ENCODE peak calls at places on chromosomes 3 and 15, in six cellular contexts. I, U, X, S, T and R are unnamed samples.
A peak's percentile ranks its signal among the peaks of the same experiment; 100 is the strongest.

GRCh38 chr15:82093774-82094211 is 48.0 kb upstream of the MEX3B start:
- DNase-seq in S (no peak), I (no peak), T (no peak), U (peak; percentile 97), X (peak; percentile 92), R (no peak)

GRCh38 chr15:66848666-66849392 is 146.8 kb downstream of the SMAD6 start:
- DNase-seq in X (no peak), T (no peak), I (no peak), U (no peak), S (no peak), R (peak; percentile 18)

GRCh38 chr3:12962292-12962691 is 110.9 kb downstream of the IQSEC1 start:
- DNase-seq in X (no peak), U (no peak), I (no peak), T (no peak), S (no peak), R (no peak)

GRCh38 chr15:98657721-98658120 is 9.4 kb downstream of the IGF1R start:
- DNase-seq in U (peak; percentile 61), S (peak; percentile 46), T (no peak), X (no peak), I (no peak), R (no peak)

GRCh38 chr3:1726741-1727140 is 371.9 kb upstream of the CNTN4 start:
- DNase-seq in S (no peak), T (no peak), X (no peak), U (no peak), I (no peak), R (no peak)

GRCh38 chr15:93037341-93038063 is 51.5 kb downstream of the RGMA start:
- DNase-seq in I (no peak), U (no peak), S (no peak), T (no peak), X (peak; percentile 31), R (no peak)

GRCh38 chr3:78632925-78633324 is 1134.9 kb downstream of the ROBO1 start:
- DNase-seq in T (no peak), X (no peak), S (no peak), U (no peak), I (no peak), R (no peak)

GRCh38 chr3:31295150-31295765 is 237.5 kb upstream of the STT3B start:
- DNase-seq in S (no peak), T (peak; percentile 92), U (no peak), X (no peak), I (no peak), R (no peak)

GRCh38 chr3:29614954-29615353 is 334.1 kb downstream of the RBMS3 start:
- DNase-seq in I (no peak), T (no peak), U (no peak), X (no peak), S (no peak), R (no peak)
- H2BK15ac ChIP-seq in I (no peak overlapping the region), T (no peak overlapping the region), U (no peak overlapping the region), X (no peak overlapping the region), S (no peak overlapping the region), R (no peak overlapping the region)

GRCh38 chr15:68997050-68997449 is 17.4 kb upstream of the NOX5 start:
- DNase-seq in U (no peak), X (no peak), I (no peak), T (no peak), S (no peak), R (no peak)
- H2BK15ac ChIP-seq in U (no peak overlapping the region), X (no peak overlapping the region), I (no peak overlapping the region), T (no peak overlapping the region), S (no peak overlapping the region), R (no peak overlapping the region)

GRCh38 chr3:96796101-96796500 is 18.3 kb upstream of the EPHA6 start:
- DNase-seq in X (no peak), T (no peak), S (no peak), I (no peak), U (no peak), R (no peak)
- H2BK15ac ChIP-seq in X (no peak overlapping the region), T (no peak overlapping the region), S (no peak overlapping the region), I (no peak overlapping the region), U (no peak overlapping the region), R (no peak overlapping the region)

DNA sequence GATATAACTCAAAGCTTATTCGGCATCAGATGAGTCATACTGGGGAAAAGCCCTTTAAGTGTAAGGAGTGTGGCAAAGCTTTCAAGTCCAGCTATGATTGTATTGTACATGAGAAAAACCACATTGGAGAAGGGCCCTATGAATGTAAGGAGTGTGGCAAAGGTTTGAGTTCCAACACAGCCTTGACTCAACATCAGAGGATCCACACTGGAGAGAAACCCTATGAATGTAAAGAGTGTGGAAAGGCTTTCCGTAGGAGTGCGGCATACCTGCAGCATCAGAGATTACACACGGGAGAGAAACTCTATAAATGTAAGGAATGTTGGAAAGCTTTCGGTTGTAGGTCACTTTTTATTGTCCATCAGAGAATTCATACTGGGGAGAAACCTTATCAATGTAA is 7.5 kb downstream of the ZNF621 start:
- DNase-seq in I (no peak), X (no peak), U (no peak), T (no peak), S (no peak), R (no peak)
- H2BK15ac ChIP-seq in I (no peak overlapping the region), X (no peak overlapping the region), U (no peak overlapping the region), T (no peak overlapping the region), S (no peak overlapping the region), R (no peak overlapping the region)

DNA sequence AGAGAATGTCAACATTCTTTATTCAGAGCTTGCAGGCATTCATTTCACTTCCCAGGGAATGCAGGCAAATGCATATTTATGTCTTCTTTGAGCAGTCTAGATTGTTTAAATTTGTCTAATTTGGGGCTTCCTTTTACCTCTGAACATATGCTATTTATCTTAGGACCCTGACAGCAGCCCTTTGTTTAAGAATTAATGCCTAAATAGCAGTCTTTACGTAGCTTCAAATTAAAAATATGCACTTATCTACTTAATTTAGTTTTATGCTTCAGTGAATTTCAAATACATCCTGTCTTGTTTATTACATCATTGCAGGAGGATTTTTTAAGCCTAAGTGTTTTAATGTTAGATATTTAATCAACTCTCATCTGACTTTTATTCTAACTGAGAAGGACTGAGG is 630.5 kb upstream of the LMCD1 start:
- DNase-seq in X (no peak), T (no peak), I (no peak), S (no peak), U (no peak), R (no peak)
- H2BK15ac ChIP-seq in X (no peak overlapping the region), T (no peak overlapping the region), I (no peak overlapping the region), S (no peak overlapping the region), U (no peak overlapping the region), R (no peak overlapping the region)

GRCh38 chr3:64414043-64414442 is 188.8 kb upstream of the PRICKLE2 start:
- DNase-seq in I (no peak), S (no peak), X (peak; percentile 74), T (no peak), U (no peak), R (no peak)

GRCh38 chr3:64422932-64423331 is 197.7 kb upstream of the PRICKLE2 start:
- DNase-seq in S (no peak), X (no peak), U (no peak), T (no peak), I (no peak), R (no peak)

GRCh38 chr3:64422192-64422591 is 196.9 kb upstream of the PRICKLE2 start:
- DNase-seq in T (no peak), X (no peak), U (peak; percentile 79), S (no peak), I (no peak), R (no peak)

GRCh38 chr3:64417816-64418215 is 192.6 kb upstream of the PRICKLE2 start:
- DNase-seq in T (peak; percentile 71), I (peak; percentile 76), U (peak; percentile 52), S (no peak), X (peak; percentile 73), R (no peak)
- H2BK15ac ChIP-seq in T (no peak overlapping the region), I (no peak overlapping the region), U (no peak overlapping the region), S (no peak overlapping the region), X (no peak overlapping the region), R (no peak overlapping the region)

DNA sequence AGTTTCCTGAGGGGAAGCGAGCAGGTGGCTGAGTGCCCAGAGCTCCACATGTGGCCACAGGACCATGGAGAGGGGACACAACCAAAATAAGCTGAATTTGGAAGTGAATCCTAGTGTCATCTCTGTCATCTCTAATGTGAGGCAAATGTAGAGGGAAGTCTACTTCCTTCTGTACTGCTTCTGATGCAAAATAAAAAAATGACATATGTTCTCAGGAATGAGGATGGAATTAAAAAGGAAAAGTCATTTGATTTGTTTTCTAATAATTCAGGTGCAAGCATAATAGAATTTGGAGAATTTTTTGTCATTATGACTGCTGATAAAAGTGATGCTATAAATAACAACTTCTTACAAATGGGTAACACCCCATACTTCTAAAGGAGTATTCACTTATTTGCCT is 59.5 kb upstream of the POU1F1 start:
- DNase-seq in S (no peak), T (no peak), I (no peak), U (no peak), X (no peak), R (no peak)
- H2BK15ac ChIP-seq in S (no peak overlapping the region), T (no peak overlapping the region), I (no peak overlapping the region), U (no peak overlapping the region), X (no peak overlapping the region), R (no peak overlapping the region)

GRCh38 chr3:72627276-72627675 is 221.0 kb downstream of the SHQ1 start:
- DNase-seq in T (no peak), S (no peak), X (no peak), U (no peak), I (no peak), R (no peak)
- H2BK15ac ChIP-seq in T (no peak overlapping the region), S (no peak overlapping the region), X (no peak overlapping the region), U (no peak overlapping the region), I (no peak overlapping the region), R (no peak overlapping the region)

DNA sequence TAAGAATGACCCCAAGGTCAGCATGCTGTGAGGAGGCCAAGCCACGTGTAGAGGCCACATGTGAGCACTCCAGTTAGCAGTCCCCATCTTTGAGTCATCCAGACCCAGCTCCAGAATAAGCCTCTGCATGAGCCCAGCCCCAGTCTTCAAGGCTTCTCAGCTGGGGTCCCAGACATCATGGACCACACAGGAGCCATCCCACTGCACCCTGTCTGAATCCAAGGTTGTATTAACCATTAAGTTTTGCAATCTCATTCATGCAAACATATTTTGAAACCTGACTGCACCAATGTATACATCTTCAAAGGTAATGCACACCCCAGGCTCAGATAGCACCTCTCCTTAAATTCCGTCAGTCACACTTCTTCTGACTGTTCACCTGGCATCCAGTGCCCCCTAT is 249.1 kb upstream of the CHRNA7 start:
- DNase-seq in I (no peak), U (no peak), X (no peak), S (no peak), T (no peak), R (no peak)
- H2BK15ac ChIP-seq in I (no peak overlapping the region), U (no peak overlapping the region), X (no peak overlapping the region), S (no peak overlapping the region), T (no peak overlapping the region), R (no peak overlapping the region)